ENCODE peak calls at places on chromosomes 16 and 17, in eight cellular contexts. U is GM12864, B is left lung, G is H9, E is fibroblast of lung, T is AG04449, V is OCI-LY7, D is cardiac fibroblast. Q is an unnamed sample.

GRCh38 chr17:68497885-68498319 is 14.3 kb upstream of the PRKAR1A start:
- DNase-seq in U (peak; percentile 97), B (no peak), G (no peak), E (no peak), T (no peak), V (peak; percentile 99), D (no peak), Q (no peak)

GRCh38 chr17:50257574-50258224 is 16.6 kb upstream of the TMEM92 start:
- DNase-seq in U (no peak), B (no peak), G (peak; percentile 31), E (no peak), T (no peak), V (no peak), D (no peak), Q (no peak)

GRCh38 chr17:78839762-78840529 is 668 bp downstream of the USP36 start:
- DNase-seq in U (no peak), B (no peak), G (peak; percentile 54), E (peak; percentile 53), T (no peak), V (peak; percentile 52), D (peak; percentile 61), Q (peak; percentile 48)

GRCh38 chr16:81755915-81756644 is 23.0 kb upstream of the PLCG2 start:
- DNase-seq in U (no peak), B (no peak), G (no peak), E (no peak), T (no peak), V (no peak), D (peak; percentile 23), Q (no peak)

GRCh38 chr17:7842380-7842949 is 8.4 kb downstream of the KDM6B start:
- DNase-seq in U (peak; percentile 74), B (peak; percentile 94), G (no peak), E (peak; percentile 97), T (no peak), V (peak; percentile 75), D (peak; percentile 97), Q (peak; percentile 97)

GRCh38 chr17:76075364-76076099 is 951 bp downstream of the GALR2 start:
- DNase-seq in U (no peak), B (no peak), G (peak; percentile 79), E (no peak), T (no peak), V (no peak), D (peak; percentile 40), Q (peak; percentile 56)

GRCh38 chr17:79919164-79919585 is 79.9 kb upstream of the CBX4 start:
- DNase-seq in U (no peak), B (peak; percentile 94), G (no peak), E (peak; percentile 9), T (no peak), V (no peak), D (no peak), Q (peak; percentile 38)

GRCh38 chr16:27640277-27640600 is 90.3 kb downstream of the KATNIP start:
- DNase-seq in U (no peak), B (no peak), G (peak; percentile 68), E (peak; percentile 13), T (no peak), V (no peak), D (no peak), Q (peak; percentile 87)

GRCh38 chr16:88792078-88792550 is 7.1 kb upstream of the PIEZO1 start:
- DNase-seq in U (no peak), B (peak; percentile 78), G (no peak), E (peak; percentile 51), T (no peak), V (no peak), D (no peak), Q (no peak)

GRCh38 chr17:38451030-38451839 is 23.0 kb downstream of the ARHGAP23 start:
- DNase-seq in U (no peak), B (no peak), G (peak; percentile 97), E (peak; percentile 89), T (no peak), V (no peak), D (peak; percentile 81), Q (peak; percentile 66)

GRCh38 chr17:21397341-21398050 is 21.3 kb downstream of the KCNJ12 start:
- DNase-seq in U (no peak), B (no peak), G (no peak), E (peak; percentile 69), T (no peak), V (no peak), D (peak; percentile 61), Q (no peak)

GRCh38 chr17:51487947-51488346 is 227.6 kb downstream of the UTP18 start:
- DNase-seq in U (no peak), B (no peak), G (peak; percentile 79), E (no peak), T (no peak), V (peak; percentile 5), D (peak; percentile 3), Q (peak; percentile 5)

GRCh38 chr17:66230918-66231543 is 1.8 kb upstream of the APOH start:
- DNase-seq in U (no peak), B (no peak), G (no peak), E (no peak), T (no peak), V (no peak), D (no peak), Q (no peak)

GRCh38 chr16:7547736-7548135 is 215.1 kb downstream of the RBFOX1 start:
- DNase-seq in U (no peak), B (no peak), G (no peak), E (no peak), T (no peak), V (no peak), D (no peak), Q (no peak)

GRCh38 chr16:50161950-50162349 is 8.8 kb downstream of the TENT4B start:
- DNase-seq in U (no peak), B (no peak), G (no peak), E (no peak), T (no peak), V (no peak), D (no peak), Q (no peak)

GRCh38 chr16:49003022-49003421 is 278.6 kb downstream of the CBLN1 start:
- DNase-seq in U (no peak), B (no peak), G (no peak), E (no peak), T (no peak), V (no peak), D (no peak), Q (no peak)

GRCh38 chr16:48999508-48999907 is 282.1 kb downstream of the CBLN1 start:
- DNase-seq in U (no peak), B (no peak), G (no peak), E (no peak), T (no peak), V (no peak), D (no peak), Q (no peak)

GRCh38 chr16:48999034-48999433 is 282.6 kb downstream of the CBLN1 start:
- DNase-seq in U (no peak), B (no peak), G (no peak), E (no peak), T (no peak), V (no peak), D (no peak), Q (no peak)

GRCh38 chr16:48997946-48998345 is 283.7 kb downstream of the CBLN1 start:
- DNase-seq in U (no peak), B (no peak), G (no peak), E (no peak), T (no peak), V (no peak), D (no peak), Q (no peak)

DNA sequence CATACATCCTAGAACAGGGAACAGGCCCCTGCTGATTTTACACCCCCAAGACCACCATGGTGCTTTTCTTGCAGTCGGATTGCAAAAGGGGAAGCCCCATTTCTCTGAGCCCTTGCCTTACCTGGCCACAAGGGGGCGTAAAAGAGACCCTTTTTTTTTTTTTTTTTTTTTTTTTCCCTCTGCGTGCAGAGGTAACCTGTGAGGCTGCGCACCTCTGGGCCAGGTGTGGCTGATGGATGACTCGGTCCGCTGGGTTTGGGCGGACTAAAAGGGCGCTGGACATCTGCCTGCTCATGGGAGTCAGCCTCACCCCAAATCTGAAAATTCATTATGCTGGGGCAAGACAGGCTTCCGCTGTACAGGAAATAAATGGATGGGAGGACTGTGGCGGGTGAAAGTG is 281.0 kb downstream of the CBLN1 start:
- DNase-seq in U (no peak), B (no peak), G (peak; percentile 55), E (no peak), T (no peak), V (peak; percentile 37), D (no peak), Q (peak; percentile 21)
- TF ChIP-seq CTCF in U (peak; percentile 67), B (no peak), G (peak; percentile 79), E (peak; percentile 48), T (no peak), V (peak; percentile 88), D (peak; percentile 41), Q (peak; percentile 74)

GRCh38 chr17:45971698-45972141 is 27.3 kb upstream of the STH start:
- DNase-seq in U (no peak), B (no peak), G (peak; percentile 70), E (no peak), T (no peak), V (no peak), D (no peak), Q (no peak)
- TF ChIP-seq CTCF in U (peak; percentile 20), B (no peak), G (peak; percentile 77), E (no peak), T (no peak), V (peak; percentile 39), D (no peak), Q (no peak)

DNA sequence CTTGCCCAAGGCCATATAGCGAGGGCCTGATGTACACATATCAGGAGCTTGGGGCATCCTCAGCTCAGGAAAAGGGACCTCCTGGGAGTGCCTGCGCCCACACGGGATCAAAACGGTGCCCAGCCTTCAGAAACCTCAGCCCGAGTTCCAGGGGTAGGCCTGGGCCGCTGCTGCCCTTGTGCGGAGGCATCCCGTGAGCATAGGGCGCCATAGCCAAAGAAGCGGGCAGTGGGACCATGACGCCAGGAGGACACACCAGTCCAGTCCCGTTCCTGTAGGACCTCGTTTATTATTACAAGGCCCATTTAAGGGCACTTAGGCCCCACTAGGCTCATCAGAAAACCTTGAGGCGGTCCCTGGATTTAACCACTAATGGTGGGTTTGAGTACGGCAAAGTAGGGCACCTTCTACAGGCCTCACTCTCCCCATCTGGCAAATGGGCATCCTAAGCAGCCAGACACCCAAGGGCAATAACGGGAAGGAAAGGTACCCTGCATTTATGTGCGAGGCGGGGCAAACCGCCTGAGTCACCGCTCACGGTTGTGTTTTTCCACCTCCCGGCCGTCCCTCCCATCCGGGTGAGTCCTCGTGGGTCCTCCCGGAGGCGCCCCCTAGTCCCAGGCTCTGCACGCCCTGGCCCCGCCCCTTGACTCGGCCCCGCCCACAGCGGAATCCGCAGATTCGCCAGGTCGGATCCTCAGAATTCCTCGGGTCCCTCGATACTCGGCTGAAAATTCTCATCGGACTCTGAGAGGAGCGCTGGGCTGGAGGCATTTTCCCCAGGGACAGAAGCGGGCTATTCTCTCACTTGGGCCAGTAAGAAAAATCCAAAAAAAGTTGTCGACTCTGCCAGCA is 726 bp upstream of the SETD1A start:
- DNase-seq in U (no peak), B (peak; percentile 95), G (peak; percentile 83), E (peak; percentile 84), T (no peak), V (peak; percentile 92), D (peak; percentile 92), Q (peak; percentile 92)
- TF ChIP-seq CTCF in U (peak; percentile 36), B (no peak), G (peak; percentile 40), E (no peak), T (peak; percentile 53), V (peak; percentile 66), D (peak; percentile 5), Q (peak; percentile 18)

GRCh38 chr17:30717290-30718098 is 107.0 kb downstream of the CRLF3 start:
- DNase-seq in U (no peak), B (peak; percentile 11), G (peak; percentile 12), E (no peak), T (no peak), V (no peak), D (no peak), Q (no peak)

GRCh38 chr17:30720013-30720471 is 104.5 kb downstream of the CRLF3 start:
- DNase-seq in U (no peak), B (peak; percentile 44), G (peak; percentile 23), E (no peak), T (no peak), V (no peak), D (no peak), Q (no peak)

GRCh38 chr17:30716461-30717289 is 107.8 kb downstream of the CRLF3 start:
- DNase-seq in U (no peak), B (peak; percentile 56), G (peak; percentile 56), E (no peak), T (no peak), V (peak; percentile 50), D (peak; percentile 12), Q (no peak)
- TF ChIP-seq CTCF in U (peak; percentile 22), B (no peak), G (peak; percentile 50), E (peak; percentile 26), T (peak; percentile 5), V (peak; percentile 70), D (peak; percentile 22), Q (peak; percentile 12)

Q was measured in epithelial cell of esophagus.